ENCODE peak calls at places on chromosome 10, in nine cellular contexts. Q is adrenal gland, T is HL-60, E is fibroblast of pulmonary artery, J is epithelial cell of esophagus, M is AG04450, S is transverse colon, H is spleen, B is fibroblast of lung. A is an unnamed sample.

GRCh38 chr10:22365644-22366565 is 20.6 kb downstream of the SPAG6 start:
- DNase-seq in S (no peak), J (no peak), E (no peak), M (no peak), H (no peak), B (peak), T (no peak), Q (no peak), A (no peak)

GRCh38 chr10:70932415-70933196 is 44.2 kb upstream of the PCBD1 start:
- DNase-seq in M (no peak), B (no peak), E (no peak), J (no peak), T (no peak), S (peak), H (no peak), Q (no peak), A (no peak)

GRCh38 chr10:97542169-97543024 is 30.2 kb upstream of the ANKRD2 start:
- DNase-seq in E (peak), Q (peak), S (peak), T (peak), B (peak), J (peak), H (peak), M (peak), A (peak)

GRCh38 chr10:4847580-4848020 is 21.6 kb downstream of the AKR1E2 start:
- DNase-seq in E (peak), M (peak), J (peak), H (no peak), Q (no peak), B (peak), T (no peak), S (no peak), A (peak)

GRCh38 chr10:50653142-50653541 is 29.4 kb upstream of the SGMS1 start:
- DNase-seq in T (no peak), S (no peak), J (peak), E (peak), Q (no peak), B (peak), M (no peak), H (no peak), A (peak)

GRCh38 chr10:48733329-48733728 is 48.7 kb downstream of the WDFY4 start:
- DNase-seq in J (no peak), H (no peak), B (no peak), S (no peak), E (no peak), T (no peak), M (no peak), Q (no peak), A (no peak)

GRCh38 chr10:52517017-52517416 is 202.9 kb downstream of the DKK1 start:
- DNase-seq in J (no peak), M (no peak), E (no peak), T (no peak), B (no peak), S (no peak), H (no peak), Q (no peak), A (no peak)

GRCh38 chr10:60031664-60032063 is 125.3 kb upstream of the CCDC6 start:
- DNase-seq in T (peak), S (no peak), B (no peak), M (no peak), E (no peak), H (no peak), J (peak), Q (no peak), A (peak)

GRCh38 chr10:93512565-93512964 is 16.2 kb downstream of the CEP55 start:
- DNase-seq in M (peak), H (no peak), E (peak), T (no peak), S (no peak), J (no peak), B (peak), Q (no peak), A (peak)

GRCh38 chr10:46255696-46256355 is 31.0 kb upstream of the ANTXRL start:
- DNase-seq in M (no peak), S (peak), T (peak), B (peak), J (peak), Q (peak), H (peak), E (peak), A (peak)

GRCh38 chr10:27742926-27743735 is 2.5 kb downstream of the MKX start:
- DNase-seq in E (peak), J (peak), H (peak), M (no peak), T (no peak), S (peak), B (peak), Q (peak), A (no peak)

GRCh38 chr10:17200885-17201164 is 647 bp downstream of the TRDMT1 start:
- DNase-seq in S (peak), M (no peak), J (peak), T (peak), Q (no peak), B (peak), E (peak), H (no peak), A (peak)

GRCh38 chr10:77970869-77971803 is 44.6 kb upstream of the DLG5 start:
- DNase-seq in E (peak), H (peak), M (peak), Q (peak), S (peak), J (peak), B (peak), T (peak), A (peak)

GRCh38 chr10:110172155-110172554 is 35.2 kb upstream of the MXI1 start:
- DNase-seq in E (no peak), J (peak), Q (no peak), S (no peak), T (no peak), M (no peak), B (no peak), H (no peak), A (no peak)

DNA sequence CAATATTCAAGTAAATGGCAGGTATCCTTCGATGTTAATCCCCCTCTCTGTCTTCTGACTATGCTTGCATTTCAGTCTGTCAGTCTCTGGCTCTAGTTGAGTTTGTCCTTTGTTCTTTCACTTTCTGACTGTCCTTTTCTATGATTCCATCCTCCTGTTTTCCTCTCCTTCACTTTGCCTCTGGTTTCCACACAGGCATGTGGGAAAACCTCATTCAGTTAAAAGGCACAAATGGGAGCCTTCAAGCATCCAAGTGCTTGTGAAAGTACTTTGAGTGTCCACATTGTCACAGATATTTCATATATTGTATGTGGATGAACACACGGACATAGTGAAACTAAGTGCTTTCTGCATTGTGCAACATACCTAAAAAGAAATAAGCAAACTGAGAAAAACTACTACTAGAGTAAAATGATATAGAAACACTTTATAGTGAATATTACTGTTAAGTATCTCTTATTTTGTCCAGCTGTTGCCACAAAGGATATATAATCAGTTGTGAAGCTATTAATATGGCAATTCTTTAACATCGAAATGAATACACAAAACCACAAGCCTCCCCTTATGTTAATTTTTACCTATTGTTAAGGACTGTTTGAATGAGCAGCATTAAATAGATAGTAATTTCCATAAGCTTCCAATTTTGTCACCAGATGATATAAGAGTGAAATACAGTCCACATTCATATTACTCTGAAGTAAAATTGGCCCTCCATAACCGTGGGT is 71.7 kb downstream of the NRBF2 start:
- DNase-seq in B (no peak), M (no peak), J (no peak), E (no peak), S (no peak), H (no peak), Q (no peak), T (no peak), A (no peak)
- H3K4me3 ChIP-seq in B (peak), M (no peak), J (no peak), E (no peak), S (no peak), H (no peak), Q (no peak), T (no peak), A (no peak)

GRCh38 chr10:73247509-73248258 is 629 bp upstream of the DNAJC9 start:
- DNase-seq in Q (no peak), S (no peak), T (no peak), B (no peak), J (no peak), M (peak), E (no peak), H (no peak), A (peak)

GRCh38 chr10:73248259-73248724 is 1.2 kb upstream of the DNAJC9 start:
- DNase-seq in J (no peak), E (no peak), H (no peak), M (no peak), S (no peak), Q (no peak), B (no peak), T (no peak), A (no peak)

GRCh38 chr10:73244866-73245477 is 2.1 kb downstream of the DNAJC9 start:
- DNase-seq in Q (no peak), J (no peak), T (no peak), E (peak), B (no peak), S (no peak), H (no peak), M (no peak), A (peak)

GRCh38 chr10:73246322-73246782 is 703 bp downstream of the DNAJC9 start:
- DNase-seq in Q (no peak), S (no peak), E (no peak), H (no peak), T (no peak), M (no peak), J (no peak), B (no peak), A (peak)

DNA sequence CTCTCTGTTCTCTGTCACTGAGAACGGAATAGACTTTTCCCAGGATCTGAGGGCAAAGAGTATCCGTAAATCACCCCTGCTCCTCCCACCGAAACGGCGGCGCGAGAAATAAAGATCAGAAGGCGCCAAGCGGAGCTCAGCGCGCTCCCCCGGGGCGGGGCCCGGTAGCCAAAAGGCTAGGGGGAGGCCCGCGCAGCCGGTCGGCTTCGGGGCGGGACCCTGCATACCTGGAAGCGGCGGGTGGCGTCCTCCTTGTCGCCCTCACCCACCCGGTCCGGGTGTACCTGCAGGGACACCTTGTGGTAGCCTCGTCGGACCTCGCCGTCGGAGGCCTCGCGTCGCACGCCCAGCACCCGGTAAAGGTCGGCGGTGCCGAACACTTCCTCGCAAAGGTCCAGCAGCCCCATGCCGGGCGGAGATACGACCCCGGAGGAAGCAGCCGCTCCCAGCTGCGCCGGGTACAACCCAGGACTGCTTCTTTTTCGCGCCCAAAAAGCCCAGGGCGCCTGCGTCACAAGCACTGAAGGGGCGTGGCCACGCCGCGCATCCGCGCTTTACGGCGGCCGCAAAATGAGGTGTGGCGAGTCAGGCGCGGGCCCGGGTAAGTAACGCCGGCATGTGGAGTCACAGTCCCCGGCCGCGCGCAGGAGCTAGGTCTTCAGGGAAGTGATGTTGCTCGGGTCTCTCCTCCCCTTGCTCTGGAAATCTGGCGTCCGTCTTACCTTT is at the start of gene DNAJC9:
- DNase-seq in J (peak), S (peak), M (peak), B (peak), Q (peak), H (peak), E (peak), T (peak), A (peak)
- TF ChIP-seq CTCF in J (peak), S (no peak), M (no peak), B (no peak), Q (no peak), H (peak), E (no peak), T (no peak), A (no peak)

DNA sequence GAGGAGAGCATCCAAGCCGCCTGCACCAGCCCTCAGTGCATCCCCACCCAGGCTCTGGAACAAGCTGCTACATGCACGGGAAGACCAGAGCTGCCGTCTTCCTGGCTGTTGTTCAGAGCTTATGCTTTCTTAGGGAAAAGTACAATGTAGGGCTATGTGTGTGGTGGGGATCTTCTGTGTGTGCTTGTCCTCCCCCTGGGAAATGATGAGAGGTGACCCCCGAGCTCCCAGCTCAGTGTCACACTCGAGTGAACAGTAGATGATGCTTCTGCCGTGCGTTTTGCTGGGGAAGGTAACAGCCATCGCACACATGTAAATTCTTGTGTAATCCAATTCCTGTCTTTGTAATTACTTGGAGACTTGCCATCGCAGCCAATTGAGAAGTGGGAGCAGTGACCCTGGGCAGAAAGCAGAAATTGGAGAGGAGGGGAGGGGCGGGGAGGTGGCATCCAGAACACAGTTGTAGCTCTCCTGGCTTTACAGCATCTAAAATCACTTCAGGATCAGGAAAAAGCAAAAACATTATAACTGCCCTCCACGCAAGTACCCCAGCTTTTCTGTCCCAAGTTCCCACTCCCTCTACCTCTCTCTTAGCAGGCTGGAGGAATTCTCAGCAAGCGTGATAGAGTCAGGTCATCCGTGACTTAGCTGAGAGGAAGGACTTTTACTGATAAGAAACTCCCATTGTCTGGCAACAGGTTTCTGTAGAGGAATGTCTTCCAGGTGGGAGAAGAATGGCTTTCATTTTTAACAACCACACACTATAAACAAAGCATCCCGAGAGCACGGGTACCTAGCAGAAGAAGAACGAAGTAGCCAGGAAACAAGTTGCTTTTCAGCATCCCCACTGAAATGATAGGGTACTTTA is 149.6 kb downstream of the TCF7L2 start:
- DNase-seq in T (peak), B (peak), M (no peak), J (peak), H (no peak), E (peak), Q (peak), S (no peak), A (peak)
- H3K4me3 ChIP-seq in T (no peak), B (no peak), M (no peak), J (peak), H (no peak), E (no peak), Q (no peak), S (no peak), A (no peak)

GRCh38 chr10:84606428-84606827 is 278.0 kb downstream of the CCSER2 start:
- DNase-seq in B (no peak), E (no peak), M (no peak), Q (no peak), S (no peak), H (no peak), T (no peak), J (no peak), A (peak)
- TF ChIP-seq CTCF in B (no peak), E (no peak), M (no peak), Q (no peak), S (no peak), H (no peak), T (no peak), J (no peak), A (no peak)

DNA sequence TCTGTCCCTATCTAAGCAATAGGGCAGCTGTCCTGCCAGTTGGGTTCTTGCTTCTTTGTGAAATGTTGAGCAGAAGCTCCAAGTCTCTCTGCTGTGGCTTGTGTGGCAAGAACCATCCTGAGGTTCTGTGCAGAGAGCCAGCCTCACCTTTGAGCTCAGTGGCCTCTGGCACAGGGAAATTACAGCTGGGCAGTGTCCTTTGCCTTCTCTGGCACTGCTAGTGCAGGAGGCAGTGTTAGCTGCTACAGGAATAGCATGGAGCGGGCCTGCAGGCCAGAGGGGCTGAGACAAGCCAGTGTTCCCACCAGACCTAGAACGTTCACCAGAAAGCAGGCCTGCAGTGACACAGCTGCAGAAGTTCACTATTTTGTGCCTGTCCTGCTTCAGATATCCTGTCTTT is 1.8 kb downstream of the PRXL2A start:
- DNase-seq in M (no peak), S (peak), B (no peak), E (no peak), J (no peak), H (no peak), Q (no peak), T (no peak), A (no peak)
- H3K4me3 ChIP-seq in M (no peak), S (no peak), B (no peak), E (no peak), J (no peak), H (no peak), Q (no peak), T (no peak), A (no peak)

GRCh38 chr10:34386911-34387310 is 428.2 kb downstream of the PARD3 start:
- DNase-seq in M (no peak), T (no peak), Q (no peak), E (no peak), S (no peak), B (no peak), H (no peak), J (peak), A (no peak)

GRCh38 chr10:34380816-34381215 is 434.3 kb downstream of the PARD3 start:
- DNase-seq in M (no peak), T (no peak), J (no peak), H (no peak), B (no peak), E (no peak), Q (no peak), S (no peak), A (no peak)

GRCh38 chr10:34384363-34384762 is 430.7 kb downstream of the PARD3 start:
- DNase-seq in J (no peak), Q (no peak), T (no peak), B (no peak), H (no peak), E (no peak), S (no peak), M (no peak), A (no peak)
- TF ChIP-seq CTCF in J (no peak), Q (no peak), T (no peak), B (peak), H (no peak), E (no peak), S (no peak), M (no peak), A (no peak)

GRCh38 chr10:99233680-99234018 is 2.0 kb downstream of the HPSE2 start:
- DNase-seq in M (no peak), S (no peak), T (no peak), H (no peak), Q (no peak), B (no peak), J (no peak), E (no peak), A (no peak)
- H3K4me3 ChIP-seq in M (peak), S (peak), T (no peak), H (peak), Q (no peak), B (peak), J (peak), E (peak), A (peak)

GRCh38 chr10:7886056-7886455 is 67.8 kb downstream of the TAF3 start:
- DNase-seq in M (no peak), E (no peak), H (no peak), Q (no peak), S (no peak), B (no peak), J (peak), T (no peak), A (no peak)
- TF ChIP-seq CTCF in M (no peak), E (no peak), H (no peak), Q (no peak), S (no peak), B (no peak), J (no peak), T (no peak), A (no peak)

GRCh38 chr10:114304017-114304565 is 65.0 kb downstream of the VWA2 start:
- DNase-seq in B (peak), Q (peak), S (peak), E (peak), J (peak), H (peak), T (peak), M (peak), A (peak)

GRCh38 chr10:114306116-114306973 is 67.3 kb downstream of the VWA2 start:
- DNase-seq in M (peak), B (peak), T (no peak), J (peak), Q (no peak), S (no peak), H (peak), E (peak), A (peak)

GRCh38 chr10:114303556-114303955 is 64.5 kb downstream of the VWA2 start:
- DNase-seq in J (no peak), B (no peak), M (no peak), E (no peak), H (peak), T (no peak), Q (no peak), S (no peak), A (no peak)

GRCh38 chr10:114305521-114305925 is 66.5 kb downstream of the VWA2 start:
- DNase-seq in M (no peak), S (no peak), J (no peak), B (no peak), H (peak), T (no peak), E (no peak), Q (no peak), A (no peak)

GRCh38 chr10:114304566-114305421 is 65.7 kb downstream of the VWA2 start:
- DNase-seq in T (peak), M (no peak), S (peak), H (peak), J (peak), B (no peak), Q (peak), E (no peak), A (no peak)
- H3K4me3 ChIP-seq in T (peak), M (peak), S (peak), H (peak), J (no peak), B (peak), Q (no peak), E (peak), A (peak)

A was measured in choroid plexus epithelial cell.